ENCODE peak calls at places on chromosomes 5 and 9, in four cellular contexts. K, D, E and I are unnamed samples.

GRCh38 chr5:54254482-54255198 is 55.7 kb downstream of the ARL15 start:
- DNase-seq in D (no peak), K (peak; percentile 6), E (peak; percentile 28), I (no peak)

GRCh38 chr5:57900356-57900944 is 417.8 kb upstream of the ACTBL2 start:
- DNase-seq in K (no peak), D (no peak), E (no peak), I (no peak)

GRCh38 chr5:154418344-154418820 is 27.4 kb upstream of the SAP30L start:
- DNase-seq in E (no peak), D (no peak), K (no peak), I (no peak)

GRCh38 chr9:104864675-104865104 is 63.3 kb downstream of the ABCA1 start:
- DNase-seq in E (no peak), K (no peak), D (no peak), I (no peak)

GRCh38 chr9:132670359-132670815 is at the start of gene GTF3C4:
- DNase-seq in K (no peak), D (no peak), E (peak; percentile 91), I (peak; percentile 86)

GRCh38 chr5:124025306-124025705 is 513.3 kb downstream of the CSNK1G3 start:
- DNase-seq in E (no peak), K (no peak), D (no peak), I (no peak)

GRCh38 chr5:14270212-14270702 is 127.1 kb downstream of the TRIO start:
- DNase-seq in E (peak; percentile 67), K (peak; percentile 72), D (no peak), I (peak; percentile 62)

GRCh38 chr9:69573666-69574456 is 98.3 kb downstream of the APBA1 start:
- DNase-seq in D (no peak), K (no peak), E (no peak), I (no peak)

GRCh38 chr5:171705830-171706229 is 79.8 kb upstream of the SMIM23 start:
- DNase-seq in K (no peak), D (no peak), E (no peak), I (no peak)

GRCh38 chr5:157594237-157594636 is 18.7 kb upstream of the ADAM19 start:
- DNase-seq in E (no peak), K (no peak), D (no peak), I (no peak)

GRCh38 chr9:115850548-115851304 is 302.9 kb upstream of the PAPPA start:
- DNase-seq in K (no peak), D (no peak), E (no peak), I (no peak)

GRCh38 chr5:94968507-94969095 is 316.3 kb downstream of the MCTP1 start:
- DNase-seq in K (peak; percentile 75), E (peak; percentile 61), D (peak; percentile 26), I (peak; percentile 48)

GRCh38 chr5:6615416-6615815 is 17.4 kb downstream of the NSUN2 start:
- DNase-seq in K (no peak), E (no peak), D (no peak), I (no peak)

GRCh38 chr9:122076117-122076516 is 17.0 kb downstream of the TTLL11 start:
- DNase-seq in D (no peak), E (no peak), K (no peak), I (no peak)

GRCh38 chr5:180075703-180076102 is 4.1 kb upstream of the RNF130 start:
- DNase-seq in D (no peak), K (no peak), E (no peak), I (no peak)

GRCh38 chr5:87354496-87354895 is 58.2 kb downstream of the CCNH start:
- DNase-seq in D (peak; percentile 27), E (no peak), K (no peak), I (no peak)

GRCh38 chr5:132059696-132060500 is 557 bp upstream of the IL3 start:
- DNase-seq in D (no peak), K (no peak), E (no peak), I (no peak)

GRCh38 chr9:99044827-99045226 is 60.1 kb upstream of the TGFBR1 start:
- DNase-seq in D (no peak), E (no peak), K (no peak), I (no peak)
- TF ChIP-seq TARDBP in D (no peak), E (no peak), K (no peak), I (no peak)

GRCh38 chr9:107755267-107755666 is 265.7 kb upstream of the KLF4 start:
- DNase-seq in D (no peak), E (peak; percentile 23), K (no peak), I (no peak)
- TF ChIP-seq TARDBP in D (no peak), E (no peak), K (no peak), I (no peak)

GRCh38 chr5:68744196-68744595 is 349.6 kb upstream of the SLC30A5 start:
- DNase-seq in E (no peak), K (no peak), D (no peak), I (no peak)

GRCh38 chr5:68739752-68740151 is 354.1 kb upstream of the SLC30A5 start:
- DNase-seq in E (no peak), D (peak; percentile 28), K (no peak), I (no peak)

GRCh38 chr5:68738236-68738635 is 355.6 kb upstream of the SLC30A5 start:
- DNase-seq in E (no peak), K (no peak), D (no peak), I (no peak)

GRCh38 chr5:68738841-68739240 is 355.0 kb upstream of the SLC30A5 start:
- DNase-seq in E (no peak), K (no peak), D (no peak), I (no peak)

DNA sequence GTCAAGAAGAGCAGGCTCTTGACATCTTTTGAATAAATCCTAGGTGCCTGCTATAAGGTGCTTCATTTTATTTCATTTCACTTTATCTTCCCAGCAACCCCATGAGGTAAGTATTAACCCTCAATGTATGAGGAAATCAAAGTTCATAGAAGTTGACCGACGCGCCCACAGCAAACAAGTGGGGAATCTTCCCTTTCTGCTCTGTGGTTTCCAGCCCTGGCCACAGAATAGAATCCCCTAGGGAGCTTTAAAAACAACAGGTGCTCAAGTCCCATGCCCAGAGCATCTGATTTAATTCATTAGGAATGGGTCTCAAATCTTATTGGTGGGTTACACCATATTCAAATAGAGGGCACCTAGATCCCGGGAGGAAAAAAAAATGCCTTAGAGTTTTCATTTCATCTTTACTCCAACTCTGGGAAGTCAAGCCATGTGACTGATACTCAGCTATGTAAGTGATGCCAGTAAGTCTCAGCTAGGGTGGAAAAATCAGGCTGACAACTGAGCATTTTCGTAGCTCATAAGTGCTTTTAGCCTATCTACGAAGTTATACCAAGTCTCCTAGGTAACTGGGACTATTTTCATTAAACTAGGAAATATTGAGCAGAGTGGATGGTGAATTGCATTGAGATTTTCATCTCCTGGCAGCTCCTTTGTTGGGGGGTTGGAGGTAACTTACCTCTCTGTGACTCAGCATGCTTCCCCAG is 353.5 kb upstream of the SLC30A5 start:
- DNase-seq in D (peak; percentile 33), E (no peak), K (no peak), I (no peak)
- TF ChIP-seq TARDBP in D (no peak), E (no peak), K (no peak), I (no peak)

GRCh38 chr9:12777149-12778010 is 2.6 kb downstream of the LURAP1L start:
- DNase-seq in D (no peak), E (no peak), K (no peak), I (no peak)

GRCh38 chr9:12778389-12778788 is 3.6 kb downstream of the LURAP1L start:
- DNase-seq in E (no peak), D (no peak), K (no peak), I (no peak)

GRCh38 chr9:12775373-12775962 is 648 bp downstream of the LURAP1L start:
- DNase-seq in K (no peak), E (no peak), D (no peak), I (peak; percentile 9)

GRCh38 chr9:12775963-12776774 is 1.3 kb downstream of the LURAP1L start:
- DNase-seq in K (peak; percentile 88), E (peak; percentile 44), D (no peak), I (peak; percentile 62)

GRCh38 chr9:12776775-12777055 is 1.9 kb downstream of the LURAP1L start:
- DNase-seq in K (no peak), D (no peak), E (no peak), I (no peak)
- TF ChIP-seq TARDBP in K (no peak), D (no peak), E (no peak), I (no peak)

GRCh38 chr5:151222054-151222768 is 1.7 kb downstream of the CCDC69 start:
- DNase-seq in D (no peak), E (no peak), K (no peak), I (no peak)

GRCh38 chr5:151224372-151224771 is 480 bp upstream of the CCDC69 start:
- DNase-seq in D (no peak), E (no peak), K (no peak), I (no peak)

GRCh38 chr5:151223447-151224264 is at the start of gene CCDC69:
- DNase-seq in K (peak; percentile 52), E (peak; percentile 84), D (no peak), I (peak; percentile 85)

GRCh38 chr5:151221574-151221973 is 2.3 kb downstream of the CCDC69 start:
- DNase-seq in D (no peak), E (no peak), K (no peak), I (no peak)

DNA sequence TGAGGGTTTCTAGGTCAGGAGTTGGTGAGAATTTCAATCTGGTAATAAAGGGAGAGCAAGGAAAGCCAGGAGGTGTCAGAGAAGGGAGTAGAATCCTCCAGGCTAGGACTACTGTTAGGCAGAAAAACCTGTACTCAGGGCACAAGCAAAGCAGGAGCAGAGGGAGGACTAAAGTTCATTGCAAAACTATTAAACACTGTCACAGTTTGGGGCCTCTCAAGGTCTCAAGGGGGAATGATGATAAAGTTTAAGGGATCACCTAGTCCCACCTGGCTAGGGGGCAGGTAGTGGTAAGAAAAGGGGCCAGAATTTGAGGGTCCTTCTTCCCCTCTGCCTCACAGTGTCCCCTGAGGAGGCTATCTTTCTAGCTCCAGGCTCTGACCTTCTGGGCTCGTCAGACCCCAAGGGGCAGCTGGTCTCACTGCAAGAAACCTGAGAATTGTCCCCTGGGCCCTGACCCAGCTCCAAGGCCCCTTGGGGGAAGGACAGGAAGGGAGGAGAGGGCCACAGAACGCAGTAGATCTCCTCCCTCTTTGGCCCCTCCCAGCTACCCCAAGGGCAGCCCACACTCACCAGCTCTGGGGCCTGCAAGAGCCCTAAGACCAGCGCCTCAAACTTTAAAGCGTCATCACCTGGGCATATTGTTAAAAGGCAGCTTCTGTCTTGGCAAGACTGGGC is 984 bp downstream of the CCDC69 start:
- DNase-seq in E (peak; percentile 68), D (no peak), K (no peak), I (no peak)
- TF ChIP-seq TARDBP in E (no peak), D (no peak), K (no peak), I (no peak)

DNA sequence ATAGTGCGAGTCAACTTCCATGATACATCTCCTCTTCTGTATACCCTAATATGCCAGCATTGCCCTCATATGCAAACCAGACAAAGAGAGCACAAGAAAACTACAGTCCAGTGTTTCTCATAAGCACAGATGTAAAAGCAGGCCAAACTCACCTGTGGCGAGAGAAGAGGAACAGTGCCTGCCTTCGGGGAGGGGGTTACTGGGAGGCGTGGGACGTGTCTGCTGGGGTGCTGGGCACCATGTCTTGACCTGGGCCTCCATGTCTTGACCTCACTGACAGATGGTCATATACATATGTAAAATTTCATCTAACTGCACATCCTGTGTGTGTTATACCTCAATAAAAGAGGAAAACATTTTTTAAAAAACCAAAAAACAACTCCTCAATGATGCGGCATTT is 159.3 kb upstream of the PPP1R26 start:
- DNase-seq in E (no peak), D (no peak), K (no peak), I (no peak)
- TF ChIP-seq TARDBP in E (no peak), D (no peak), K (no peak), I (no peak)